ENCODE peak calls at places on chromosomes 4 and X, in six cellular contexts. T is breast epithelium, L is HCT116, H is IMR-90, U is PC-3, C is neuronal stem cell. M is an unnamed sample.

GRCh38 chrX:143025628-143026027 is at the start of gene SPANXN4:
- DNase-seq in L (no peak), H (no peak), U (no peak), T (no peak), C (no peak), M (no peak)

GRCh38 chr4:18930487-18930886 is 908.9 kb upstream of the LCORL start:
- DNase-seq in C (no peak), L (no peak), T (no peak), H (no peak), U (no peak), M (no peak)

GRCh38 chr4:10456270-10457254 is 664 bp downstream of the ZNF518B start:
- DNase-seq in C (no peak), U (peak), T (no peak), L (peak), H (peak), M (peak)

GRCh38 chrX:136629084-136629750 is 18.7 kb upstream of the CD40LG start:
- DNase-seq in L (no peak), H (no peak), U (no peak), T (no peak), C (no peak), M (no peak)

GRCh38 chr4:79652232-79652631 is 244.2 kb upstream of the GK2 start:
- DNase-seq in L (no peak), C (no peak), H (peak), T (no peak), U (peak), M (no peak)

GRCh38 chr4:26263165-26263564 is 57.6 kb upstream of the RBPJ start:
- DNase-seq in C (no peak), L (peak), H (no peak), U (peak), T (no peak), M (no peak)

GRCh38 chrX:118736394-118737010 is 9.1 kb downstream of the IL13RA1 start:
- DNase-seq in U (no peak), C (no peak), L (no peak), T (no peak), H (no peak), M (no peak)

GRCh38 chr4:165945991-165946390 is 73.0 kb downstream of the TLL1 start:
- DNase-seq in L (no peak), U (no peak), T (no peak), H (no peak), C (no peak), M (no peak)

GRCh38 chr4:118327554-118328241 is 25.1 kb downstream of the PRSS12 start:
- DNase-seq in L (no peak), H (peak), U (no peak), C (no peak), T (no peak), M (no peak)

GRCh38 chr4:105626846-105627245 is 74.4 kb downstream of the ARHGEF38 start:
- DNase-seq in C (no peak), T (no peak), U (no peak), L (no peak), H (no peak), M (no peak)
- H3K4me3 ChIP-seq in C (no peak), T (no peak), U (no peak), L (no peak), H (no peak), M (no peak)

GRCh38 chrX:18887821-18888205 is 96.1 kb downstream of the PHKA2 start:
- DNase-seq in L (no peak), U (no peak), T (no peak), H (no peak), C (no peak), M (no peak)

GRCh38 chrX:18888281-18888680 is 95.6 kb downstream of the PHKA2 start:
- DNase-seq in U (no peak), H (no peak), L (no peak), T (no peak), C (no peak), M (no peak)

GRCh38 chrX:18886005-18886343 is 97.9 kb downstream of the PHKA2 start:
- DNase-seq in T (no peak), C (no peak), U (no peak), H (no peak), L (no peak), M (no peak)

GRCh38 chrX:18886344-18887161 is 97.4 kb downstream of the PHKA2 start:
- DNase-seq in L (peak), C (peak), H (peak), T (peak), U (peak), M (peak)

GRCh38 chrX:18887177-18887820 is 96.6 kb downstream of the PHKA2 start:
- DNase-seq in H (no peak), U (no peak), C (no peak), L (no peak), T (no peak), M (no peak)
- H3K27ac ChIP-seq in H (no peak), U (no peak), C (no peak), L (peak), T (peak), M (peak)

GRCh38 chr4:6916069-6916586 is 6.5 kb downstream of the TBC1D14 start:
- DNase-seq in L (no peak), C (no peak), U (no peak), T (no peak), H (no peak), M (no peak)
- H3K4me3 ChIP-seq in L (peak), C (no peak), U (no peak), T (no peak), H (no peak), M (no peak)

DNA sequence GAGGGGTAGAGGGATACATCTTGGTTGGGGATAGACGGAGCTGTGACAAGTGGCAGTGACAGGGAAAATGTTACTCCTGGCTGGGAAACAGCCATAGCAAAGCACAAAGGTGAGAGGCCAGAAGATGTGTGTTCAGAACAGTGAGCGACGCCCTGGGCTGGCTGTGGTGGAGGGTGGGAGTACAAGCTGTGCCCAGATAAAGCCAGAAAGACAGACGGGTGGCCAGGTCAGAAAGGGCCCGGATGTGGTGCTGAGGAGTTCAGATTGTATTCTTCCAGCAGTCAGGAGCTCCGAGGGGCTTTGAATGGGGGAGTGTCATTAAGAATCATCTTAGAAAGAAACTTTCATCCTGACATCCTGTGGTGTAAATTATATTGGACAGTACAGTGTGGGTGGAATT is 27.9 kb downstream of the CCDC149 start:
- DNase-seq in L (no peak), T (no peak), U (no peak), H (no peak), C (no peak), M (no peak)
- H3K27ac ChIP-seq in L (no peak), T (peak), U (no peak), H (no peak), C (no peak), M (no peak)

DNA sequence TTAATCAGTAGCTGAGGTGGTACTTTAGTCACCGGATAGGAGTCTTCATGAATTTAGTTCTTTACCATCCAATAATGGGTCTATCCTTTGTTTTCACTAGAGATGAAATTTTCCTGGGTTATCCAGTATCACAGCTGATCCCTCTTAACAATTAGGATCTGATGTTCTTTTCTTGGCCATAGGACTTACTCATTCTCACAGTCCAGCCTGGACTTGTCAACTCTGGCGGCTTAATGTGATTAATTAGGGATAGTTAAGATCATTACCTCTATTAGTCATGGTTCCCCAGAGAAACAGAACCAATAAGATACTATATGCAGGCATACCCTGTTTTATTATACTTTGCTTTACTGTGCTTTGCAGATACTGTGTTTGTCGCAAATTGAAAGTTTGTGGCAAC is 272.7 kb upstream of the FAT4 start:
- DNase-seq in C (no peak), T (no peak), L (no peak), H (no peak), U (no peak), M (no peak)
- H3K4me3 ChIP-seq in C (no peak), T (no peak), L (no peak), H (no peak), U (no peak), M (no peak)

GRCh38 chr4:163164110-163164509 is 2.6 kb downstream of the NAF1 start:
- DNase-seq in H (no peak), C (no peak), U (no peak), T (no peak), L (no peak), M (no peak)

GRCh38 chr4:163164591-163164990 is 2.1 kb downstream of the NAF1 start:
- DNase-seq in H (no peak), U (no peak), C (no peak), T (no peak), L (no peak), M (no peak)

GRCh38 chr4:163165217-163166017 is 1.3 kb downstream of the NAF1 start:
- DNase-seq in C (no peak), U (no peak), L (no peak), H (peak), T (no peak), M (no peak)

GRCh38 chr4:163166041-163166579 is 580 bp downstream of the NAF1 start:
- DNase-seq in H (peak), U (peak), L (no peak), T (peak), C (peak), M (peak)

DNA sequence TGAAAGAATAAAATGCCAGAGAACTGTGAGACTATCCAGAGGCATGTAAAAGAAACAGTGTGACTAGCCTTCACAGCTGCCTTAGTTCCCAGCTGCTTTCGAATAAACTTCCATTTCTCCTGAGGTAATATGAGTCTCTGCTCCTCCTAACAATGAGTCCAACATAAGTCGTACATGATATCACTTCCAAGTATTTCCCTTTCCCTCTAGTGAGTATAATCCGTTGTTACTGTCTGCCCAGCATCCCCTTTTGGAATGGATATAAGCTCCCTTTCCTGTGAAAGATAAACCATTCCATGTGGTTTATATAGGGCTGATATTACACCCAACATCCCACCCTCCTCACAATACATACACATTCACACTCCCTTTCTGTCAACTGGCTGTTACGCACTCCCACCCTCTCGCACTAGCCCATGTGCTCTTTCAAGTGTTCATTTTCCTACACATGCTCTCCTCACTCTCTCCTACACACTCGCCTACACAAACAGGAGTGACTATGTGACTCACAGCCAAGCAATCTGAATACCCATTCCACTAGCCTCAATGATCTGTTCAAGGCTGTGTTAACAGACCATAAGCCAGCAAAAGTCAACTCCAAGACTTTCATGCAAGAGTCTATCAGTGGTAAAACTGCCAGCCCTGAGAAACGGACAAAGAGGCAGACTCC is 5.0 kb downstream of the NAF1 start:
- DNase-seq in T (no peak), H (peak), U (peak), C (no peak), L (no peak), M (no peak)
- H3K27ac ChIP-seq in T (no peak), H (peak), U (no peak), C (no peak), L (no peak), M (no peak)

GRCh38 chr4:73396993-73397972 is 6.8 kb upstream of the ALB start:
- DNase-seq in T (no peak), U (no peak), C (peak), H (no peak), L (no peak), M (no peak)
- H3K4me3 ChIP-seq in T (no peak), U (no peak), C (no peak), H (no peak), L (no peak), M (no peak)

GRCh38 chr4:37663552-37663951 is 22.6 kb downstream of the RELL1 start:
- DNase-seq in L (no peak), T (no peak), U (no peak), H (no peak), C (no peak), M (no peak)
- H3K27ac ChIP-seq in L (no peak), T (peak), U (no peak), H (no peak), C (no peak), M (no peak)

DNA sequence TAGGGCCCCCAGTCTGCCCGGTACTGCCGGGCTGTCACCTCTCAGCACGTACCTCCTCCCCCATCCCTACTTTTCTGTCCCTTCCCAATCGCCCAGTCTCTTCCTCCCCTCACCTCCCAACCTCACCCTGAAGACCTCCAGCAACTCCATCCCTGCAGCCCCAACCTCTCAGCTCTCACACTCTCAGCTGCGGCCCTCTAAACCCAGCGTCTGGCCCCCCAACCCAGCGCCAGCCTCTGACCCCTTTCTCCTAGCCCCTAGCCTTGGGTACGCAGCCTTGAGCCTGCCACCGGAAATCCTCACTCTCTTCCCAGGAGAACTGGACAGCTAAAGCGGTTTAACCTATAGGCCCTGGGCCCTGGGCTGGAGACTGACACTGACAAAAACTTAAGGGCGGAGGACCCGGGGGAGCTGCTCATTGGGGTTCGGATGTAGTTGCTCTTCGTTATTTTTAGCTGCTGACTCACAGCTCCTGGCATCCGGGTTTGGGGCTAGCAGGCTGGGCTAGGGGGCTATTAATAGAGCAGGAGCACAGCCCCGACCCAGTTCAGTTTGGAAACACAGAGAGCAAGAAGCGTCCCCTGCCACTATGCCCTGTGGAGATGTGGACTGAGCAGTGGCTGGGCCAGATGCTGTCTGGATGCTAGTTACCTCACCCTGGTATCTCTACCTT is 9.6 kb upstream of the DLG3 start:
- DNase-seq in L (no peak), C (no peak), T (no peak), U (no peak), H (peak), M (no peak)
- H3K4me3 ChIP-seq in L (peak), C (peak), T (peak), U (peak), H (peak), M (peak)

M was measured in lung.